ENCODE peak calls at places on chromosomes 13 and 19, in seven cellular contexts. E is cardiac muscle cell, O is right cardiac atrium, S is tibial nerve, N is neural progenitor cell, T is body of pancreas, C is sigmoid colon. J is an unnamed sample.

GRCh38 chr13:42022796-42023493 is 25.5 kb upstream of the DGKH start:
- DNase-seq in E (peak), O (no peak), S (no peak), N (peak), T (no peak), C (no peak), J (no peak)

GRCh38 chr19:47280183-47280797 is 5.6 kb downstream of the INAFM1 start:
- DNase-seq in E (peak), O (peak), S (no peak), N (peak), T (peak), C (no peak), J (no peak)

GRCh38 chr19:17035842-17036424 is 9.3 kb upstream of the CPAMD8 start:
- DNase-seq in E (no peak), O (peak), S (no peak), N (no peak), T (peak), C (peak), J (no peak)

GRCh38 chr13:79492313-79492798 is 11.4 kb downstream of the NDFIP2 start:
- DNase-seq in E (no peak), O (no peak), S (no peak), N (no peak), T (no peak), C (no peak), J (no peak)

GRCh38 chr13:75101997-75102720 is 379.8 kb downstream of the TBC1D4 start:
- DNase-seq in E (peak), O (no peak), S (no peak), N (peak), T (no peak), C (no peak), J (no peak)

GRCh38 chr13:91304740-91305139 is 42.7 kb upstream of the MIR17HG start:
- DNase-seq in E (no peak), O (peak), S (no peak), N (no peak), T (no peak), C (no peak), J (no peak)

GRCh38 chr19:49677901-49678674 is 1.0 kb downstream of the PRMT1 start:
- DNase-seq in E (peak), O (peak), S (peak), N (peak), T (peak), C (peak), J (peak)

GRCh38 chr13:49444517-49445395 is 682 bp downstream of the SETDB2 start:
- DNase-seq in E (peak), O (no peak), S (peak), N (peak), T (peak), C (no peak), J (no peak)

GRCh38 chr19:4518345-4519171 is at the start of gene PLIN4:
- DNase-seq in E (peak), O (peak), S (no peak), N (no peak), T (peak), C (peak), J (peak)

GRCh38 chr13:71524245-71525002 is 342.6 kb downstream of the DACH1 start:
- DNase-seq in E (peak), O (no peak), S (no peak), N (no peak), T (no peak), C (no peak), J (no peak)

GRCh38 chr19:32566246-32566830 is 14.7 kb upstream of the PDCD5 start:
- DNase-seq in E (peak), O (no peak), S (no peak), N (no peak), T (no peak), C (no peak), J (no peak)

GRCh38 chr13:110272227-110272626 is 34.7 kb downstream of the COL4A1 start:
- DNase-seq in E (no peak), O (no peak), S (no peak), N (no peak), T (no peak), C (peak), J (no peak)

GRCh38 chr19:42048992-42049391 is 21.0 kb downstream of the GRIK5 start:
- DNase-seq in E (no peak), O (no peak), S (no peak), N (no peak), T (no peak), C (no peak), J (no peak)

GRCh38 chr19:30565680-30566079 is 193.5 kb downstream of the ZNF536 start:
- DNase-seq in E (no peak), O (no peak), S (no peak), N (no peak), T (no peak), C (no peak), J (no peak)

GRCh38 chr13:109707044-109707794 is 79.2 kb downstream of the IRS2 start:
- DNase-seq in E (no peak), O (no peak), S (no peak), N (no peak), T (no peak), C (no peak), J (no peak)

GRCh38 chr13:28750187-28751045 is 31.6 kb upstream of the SLC46A3 start:
- DNase-seq in E (peak), O (no peak), S (no peak), N (no peak), T (no peak), C (no peak), J (no peak)

GRCh38 chr13:80444240-80445015 is 103.5 kb upstream of the SPRY2 start:
- DNase-seq in E (no peak), O (no peak), S (no peak), N (no peak), T (no peak), C (no peak), J (no peak)

GRCh38 chr19:13150919-13151604 is 851 bp downstream of the IER2 start:
- DNase-seq in E (peak), O (no peak), S (peak), N (peak), T (peak), C (no peak), J (no peak)

GRCh38 chr19:46755077-46755852 is 9.0 kb upstream of the STRN4 start:
- DNase-seq in E (peak), O (peak), S (no peak), N (no peak), T (no peak), C (peak), J (no peak)

GRCh38 chr19:1273263-1274041 is 1.9 kb upstream of the FAM174C start:
- DNase-seq in E (no peak), O (no peak), S (no peak), N (no peak), T (peak), C (no peak), J (no peak)

GRCh38 chr13:35855531-35856019 is 275.6 kb downstream of the DCLK1 start:
- DNase-seq in E (no peak), O (no peak), S (no peak), N (peak), T (no peak), C (no peak), J (no peak)

GRCh38 chr13:37313383-37313782 is 207.9 kb upstream of the CSNK1A1L start:
- DNase-seq in E (peak), O (no peak), S (no peak), N (no peak), T (no peak), C (no peak), J (no peak)

GRCh38 chr13:110713981-110714797 is 689 bp downstream of the ING1 start:
- DNase-seq in E (peak), O (peak), S (peak), N (peak), T (peak), C (peak), J (peak)

GRCh38 chr19:49390131-49390977 is 2.3 kb downstream of the KASH5 start:
- DNase-seq in E (no peak), O (no peak), S (no peak), N (no peak), T (peak), C (no peak), J (no peak)

GRCh38 chr13:67232384-67232783 is 2.2 kb upstream of the PCDH9 start:
- DNase-seq in E (no peak), O (no peak), S (no peak), N (no peak), T (no peak), C (no peak), J (no peak)

GRCh38 chr13:38309397-38309796 is 40.3 kb upstream of the UFM1 start:
- DNase-seq in E (no peak), O (no peak), S (no peak), N (no peak), T (no peak), C (no peak), J (no peak)

GRCh38 chr19:45179848-45180370 is 1.3 kb downstream of the BLOC1S3 start:
- DNase-seq in E (no peak), O (no peak), S (no peak), N (no peak), T (no peak), C (no peak), J (no peak)

GRCh38 chr13:52067237-52067636 is 42.7 kb downstream of the UTP14C start:
- DNase-seq in E (peak), O (no peak), S (no peak), N (no peak), T (no peak), C (no peak), J (no peak)

GRCh38 chr13:52061587-52061986 is 37.1 kb downstream of the UTP14C start:
- DNase-seq in E (peak), O (no peak), S (no peak), N (no peak), T (no peak), C (no peak), J (no peak)
- H3K27ac ChIP-seq in E (no peak), O (no peak), S (no peak), N (no peak), T (peak), C (peak), J (no peak)

GRCh38 chr13:97116754-97117153 is 105.4 kb upstream of the MBNL2 start:
- DNase-seq in E (peak), O (no peak), S (no peak), N (no peak), T (no peak), C (peak), J (no peak)
- H3K27ac ChIP-seq in E (peak), O (peak), S (no peak), N (no peak), T (peak), C (peak), J (no peak)

DNA sequence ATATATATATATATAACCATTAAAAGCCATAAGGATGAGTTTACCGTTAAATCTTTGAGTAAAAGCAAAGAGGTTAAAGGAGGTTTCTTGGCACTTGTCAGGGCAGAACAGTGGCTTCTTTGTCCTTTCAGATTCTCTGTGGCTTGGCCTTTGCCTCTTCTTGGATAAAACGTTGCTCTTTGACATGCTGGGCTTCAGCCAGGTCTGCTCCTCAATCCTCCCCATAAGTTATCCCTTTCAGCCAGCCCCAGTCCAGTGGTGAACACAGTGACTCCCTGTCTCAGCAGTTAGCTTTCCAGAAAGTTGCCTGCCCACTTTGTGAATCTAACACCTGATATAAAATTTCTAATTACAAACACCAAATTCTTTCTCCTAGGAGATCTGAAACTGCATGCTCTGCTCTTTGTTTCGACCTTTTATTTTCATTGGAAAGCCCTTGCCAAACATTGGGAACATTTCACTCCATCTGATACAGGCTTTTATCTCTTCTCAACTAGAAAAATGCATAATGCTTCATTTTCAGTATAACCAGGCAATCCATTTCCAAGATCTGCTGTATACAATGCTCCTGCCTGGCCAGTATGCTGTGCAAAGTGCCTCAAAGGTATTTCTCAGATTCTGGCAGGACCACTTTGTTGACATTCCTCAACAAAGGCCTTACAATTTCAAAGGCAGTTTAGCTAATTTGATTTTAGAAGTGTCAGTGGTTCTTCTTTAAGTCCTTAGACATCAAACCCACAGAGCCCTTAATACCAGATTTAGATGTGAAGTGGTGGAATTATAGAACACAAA is 16.2 kb upstream of the MED4 start:
- DNase-seq in E (peak), O (peak), S (peak), N (no peak), T (peak), C (no peak), J (peak)
- H3K27ac ChIP-seq in E (no peak), O (peak), S (peak), N (no peak), T (peak), C (peak), J (no peak)

GRCh38 chr13:23578411-23579071 is 8.3 kb downstream of the TNFRSF19 start:
- DNase-seq in E (peak), O (peak), S (peak), N (peak), T (peak), C (peak), J (no peak)
- H3K27ac ChIP-seq in E (peak), O (peak), S (peak), N (no peak), T (peak), C (peak), J (peak)

DNA sequence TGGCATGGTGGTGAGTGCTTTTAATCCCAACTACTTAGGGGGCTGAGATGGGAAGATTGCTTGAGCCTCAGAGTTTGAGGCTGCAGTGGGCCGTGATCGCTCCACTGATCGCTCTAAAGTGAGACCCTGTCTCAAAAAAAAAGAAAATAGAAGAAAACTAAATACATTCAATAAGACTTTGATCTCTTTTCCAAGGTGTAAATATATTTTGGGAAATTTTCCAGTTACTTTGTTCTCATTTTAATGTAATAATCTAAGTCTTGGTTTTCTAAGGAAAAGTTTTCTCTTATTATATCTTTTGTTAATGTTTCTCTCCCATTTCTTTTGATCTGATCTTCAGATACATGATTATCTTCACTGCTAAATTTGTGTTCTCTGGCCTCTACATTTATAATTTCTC is 9.6 kb downstream of the LDLR start:
- DNase-seq in E (no peak), O (no peak), S (no peak), N (no peak), T (no peak), C (no peak), J (no peak)
- H3K27ac ChIP-seq in E (no peak), O (no peak), S (no peak), N (no peak), T (no peak), C (no peak), J (no peak)

GRCh38 chr13:98521876-98522275 is 55.0 kb downstream of the STK24 start:
- DNase-seq in E (peak), O (no peak), S (no peak), N (no peak), T (no peak), C (no peak), J (no peak)
- H3K27ac ChIP-seq in E (no peak), O (no peak), S (no peak), N (no peak), T (peak), C (no peak), J (no peak)

J was measured in substantia nigra.